ENCODE peak calls at places on chromosomes 1 and 21, in four cellular contexts. One of them, this sample, is unnamed.

GRCh38 chr1:101406271-101406670 is 169.5 kb downstream of the S1PR1 start:
- DNase-seq in progenitor cell of endocrine pancreas: no peak
- DNase-seq in nephron progenitor cell: no peak
- DNase-seq in stimulated activated CD8-positive, alpha-beta memory T cell treated with anti-CD3 and anti-CD28 coated beads, Interleukin-4, amount 100 ng/mL, for 1 hour: no peak
- DNase-seq in this sample: no peak

GRCh38 chr1:35573776-35574654 is 901 bp downstream of the TFAP2E start:
- DNase-seq in progenitor cell of endocrine pancreas: no peak
- DNase-seq in nephron progenitor cell: peak
- DNase-seq in stimulated activated CD8-positive, alpha-beta memory T cell treated with anti-CD3 and anti-CD28 coated beads, Interleukin-4, amount 100 ng/mL, for 1 hour: no peak
- DNase-seq in this sample: no peak

GRCh38 chr1:218171302-218171893 is 113.7 kb upstream of the RRP15 start:
- DNase-seq in progenitor cell of endocrine pancreas: no peak
- DNase-seq in stimulated activated CD8-positive, alpha-beta memory T cell treated with anti-CD3 and anti-CD28 coated beads, Interleukin-4, amount 100 ng/mL, for 1 hour: no peak
- DNase-seq in nephron progenitor cell: peak
- DNase-seq in this sample: no peak

GRCh38 chr1:25640646-25641328 is 24.2 kb downstream of the MAN1C1 start:
- DNase-seq in nephron progenitor cell: no peak
- DNase-seq in stimulated activated CD8-positive, alpha-beta memory T cell treated with anti-CD3 and anti-CD28 coated beads, Interleukin-4, amount 100 ng/mL, for 1 hour: no peak
- DNase-seq in progenitor cell of endocrine pancreas: no peak
- DNase-seq in this sample: no peak

GRCh38 chr1:202786804-202787203 is 21.4 kb downstream of the KDM5B start:
- DNase-seq in nephron progenitor cell: no peak
- DNase-seq in progenitor cell of endocrine pancreas: no peak
- DNase-seq in stimulated activated CD8-positive, alpha-beta memory T cell treated with anti-CD3 and anti-CD28 coated beads, Interleukin-4, amount 100 ng/mL, for 1 hour: no peak
- DNase-seq in this sample: no peak

GRCh38 chr21:42089093-42089631 is 18.0 kb downstream of the UMODL1 start:
- DNase-seq in stimulated activated CD8-positive, alpha-beta memory T cell treated with anti-CD3 and anti-CD28 coated beads, Interleukin-4, amount 100 ng/mL, for 1 hour: no peak
- DNase-seq in progenitor cell of endocrine pancreas: no peak
- DNase-seq in nephron progenitor cell: no peak
- DNase-seq in this sample: no peak

GRCh38 chr1:62407398-62408009 is 29.3 kb upstream of the USP1 start:
- DNase-seq in stimulated activated CD8-positive, alpha-beta memory T cell treated with anti-CD3 and anti-CD28 coated beads, Interleukin-4, amount 100 ng/mL, for 1 hour: no peak
- DNase-seq in progenitor cell of endocrine pancreas: no peak
- DNase-seq in nephron progenitor cell: peak
- DNase-seq in this sample: no peak

GRCh38 chr1:247246325-247247115 is 9.4 kb upstream of the VN1R5 start:
- DNase-seq in nephron progenitor cell: no peak
- DNase-seq in progenitor cell of endocrine pancreas: no peak
- DNase-seq in stimulated activated CD8-positive, alpha-beta memory T cell treated with anti-CD3 and anti-CD28 coated beads, Interleukin-4, amount 100 ng/mL, for 1 hour: no peak
- DNase-seq in this sample: no peak

GRCh38 chr1:20318521-20318920 is 27.8 kb downstream of the VWA5B1 start:
- DNase-seq in nephron progenitor cell: no peak
- DNase-seq in progenitor cell of endocrine pancreas: no peak
- DNase-seq in stimulated activated CD8-positive, alpha-beta memory T cell treated with anti-CD3 and anti-CD28 coated beads, Interleukin-4, amount 100 ng/mL, for 1 hour: no peak
- DNase-seq in this sample: no peak